ENCODE peak calls at places on chromosomes 12 and 14, in eight cellular contexts. U is activated CD4-positive, alpha-beta T cell treated with anti-CD3 and anti-CD28 coated beads for 36 hours; E is AG20443; N is neural crest cell; Y is MV-4-11; M is PC-3; A is activated naive CD4-positive, alpha-beta T cell; T is choroid plexus epithelial cell. P is an unnamed sample.

GRCh38 chr12:120767071-120768024 is 41.7 kb downstream of the ACADS start:
- DNase-seq in A (no peak), Y (no peak), E (peak; percentile 6), U (no peak), N (no peak), T (no peak), M (no peak), P (no peak)

GRCh38 chr14:96592591-96593388 is 90.6 kb downstream of the PAPOLA start:
- DNase-seq in M (no peak), N (peak; percentile 44), E (peak; percentile 94), A (peak; percentile 26), Y (peak; percentile 45), T (peak; percentile 35), U (peak; percentile 81), P (peak; percentile 17)

GRCh38 chr12:39127401-39127800 is 222.0 kb upstream of the CPNE8 start:
- DNase-seq in E (peak; percentile 25), Y (no peak), U (no peak), M (peak; percentile 91), T (no peak), A (no peak), N (no peak), P (no peak)

GRCh38 chr12:14577344-14577743 is 9.7 kb upstream of the PLBD1 start:
- DNase-seq in U (no peak), T (peak; percentile 8), M (no peak), A (no peak), Y (peak; percentile 97), N (no peak), E (no peak), P (no peak)

GRCh38 chr14:104558231-104559042 is 21.1 kb upstream of the C14orf180 start:
- DNase-seq in U (no peak), E (no peak), Y (no peak), N (no peak), T (no peak), M (no peak), A (no peak), P (no peak)

GRCh38 chr12:13071305-13072280 is 27.4 kb downstream of the FAM234B start:
- DNase-seq in U (no peak), M (no peak), E (no peak), T (no peak), Y (no peak), N (no peak), A (no peak), P (no peak)

GRCh38 chr12:89856431-89856830 is 147.8 kb upstream of the ATP2B1 start:
- DNase-seq in N (no peak), A (no peak), Y (peak; percentile 97), E (peak; percentile 47), M (peak; percentile 78), U (no peak), T (peak; percentile 95), P (peak; percentile 72)

GRCh38 chr14:44609201-44609600 is 102.1 kb upstream of the FSCB start:
- DNase-seq in N (no peak), E (no peak), U (no peak), A (no peak), T (no peak), M (no peak), Y (no peak), P (no peak)

GRCh38 chr14:77065851-77066554 is 32.1 kb upstream of the CIPC start:
- DNase-seq in N (no peak), Y (peak; percentile 67), U (no peak), M (no peak), T (no peak), E (no peak), A (no peak), P (no peak)

GRCh38 chr12:3362751-3363150 is 128.3 kb upstream of the PRMT8 start:
- DNase-seq in N (no peak), Y (no peak), U (no peak), E (no peak), M (peak; percentile 31), A (no peak), T (no peak), P (no peak)

GRCh38 chr12:54131641-54132280 is 57.0 kb downstream of the SMUG1 start:
- DNase-seq in E (no peak), A (no peak), Y (no peak), T (no peak), U (no peak), M (no peak), N (no peak), P (no peak)

GRCh38 chr12:23055004-23055403 is 430.0 kb downstream of the ETNK1 start:
- DNase-seq in U (peak; percentile 8), M (peak; percentile 23), N (peak; percentile 6), T (peak; percentile 33), A (no peak), Y (no peak), E (no peak), P (peak; percentile 7)

GRCh38 chr14:38500125-38500524 is 244.2 kb upstream of the CLEC14A start:
- DNase-seq in N (no peak), Y (peak; percentile 67), U (no peak), E (no peak), T (peak; percentile 35), A (no peak), M (no peak), P (peak; percentile 33)

GRCh38 chr12:113174461-113175384 is 10.6 kb downstream of the DDX54 start:
- DNase-seq in T (peak; percentile 78), M (peak; percentile 89), N (peak; percentile 83), Y (peak; percentile 18), E (peak; percentile 91), A (peak; percentile 61), U (peak; percentile 88), P (peak; percentile 52)

GRCh38 chr14:94451091-94451751 is 1.4 kb downstream of the SERPINA11 start:
- DNase-seq in N (no peak), T (no peak), Y (no peak), M (no peak), E (no peak), U (no peak), A (no peak), P (no peak)

GRCh38 chr12:46369095-46369473 is 3.5 kb downstream of the SLC38A2 start:
- DNase-seq in A (no peak), Y (no peak), U (no peak), M (no peak), T (peak; percentile 31), E (no peak), N (no peak), P (no peak)

GRCh38 chr12:63753743-63754142 is 26.0 kb upstream of the RXYLT1 start:
- DNase-seq in A (no peak), N (no peak), T (peak; percentile 9), M (peak; percentile 31), Y (no peak), U (no peak), E (no peak), P (no peak)

GRCh38 chr14:101064718-101065117 is 161.2 kb upstream of the RTL1 start:
- DNase-seq in Y (no peak), T (no peak), E (no peak), N (no peak), U (no peak), M (no peak), A (no peak), P (no peak)

GRCh38 chr14:34536951-34537676 is 2.4 kb downstream of the EAPP start:
- DNase-seq in U (no peak), E (no peak), Y (no peak), T (peak; percentile 95), M (no peak), N (no peak), A (no peak), P (peak; percentile 76)

GRCh38 chr12:114411081-114411836 is 5.3 kb upstream of the TBX5 start:
- DNase-seq in A (no peak), E (no peak), N (no peak), Y (no peak), T (no peak), M (no peak), U (no peak), P (peak; percentile 68)

GRCh38 chr14:55051165-55051425 is 352 bp upstream of the MAPK1IP1L start:
- DNase-seq in T (no peak), E (no peak), N (no peak), A (no peak), M (no peak), U (no peak), Y (no peak), P (no peak)

GRCh38 chr12:78698747-78699146 is 165.8 kb upstream of the SYT1 start:
- DNase-seq in Y (no peak), U (no peak), M (peak; percentile 93), E (no peak), N (no peak), A (no peak), T (peak; percentile 23), P (peak; percentile 39)

GRCh38 chr12:126734738-126735137 is 1532.2 kb upstream of the TMEM132C start:
- DNase-seq in N (no peak), A (no peak), T (no peak), E (no peak), Y (no peak), U (no peak), M (no peak), P (no peak)